ENCODE peak calls at places on chromosomes 7 and 10, in ten cellular contexts. G, H, A, E, I, J, C, K, D and Q are unnamed samples.

GRCh38 chr7:74598558-74598957 is 59.0 kb upstream of the GTF2I start:
- DNase-seq in E (no peak), H (no peak), A (no peak), J (no peak), C (no peak), K (no peak), D (no peak), I (no peak), G (no peak), Q (no peak)

GRCh38 chr10:23742368-23742767 is 303.5 kb downstream of the OTUD1 start:
- DNase-seq in D (no peak), K (no peak), C (no peak), E (no peak), G (no peak), A (peak), I (no peak), J (no peak), H (no peak), Q (no peak)

GRCh38 chr10:89342219-89342966 is 14.6 kb downstream of the IFIT3 start:
- DNase-seq in E (no peak), G (no peak), H (peak), K (peak), A (no peak), J (no peak), I (no peak), D (no peak), C (peak), Q (peak)

GRCh38 chr7:25850730-25851129 is 301.3 kb upstream of the NFE2L3 start:
- DNase-seq in H (no peak), K (no peak), A (no peak), G (no peak), D (no peak), J (no peak), I (no peak), C (no peak), E (no peak), Q (no peak)

GRCh38 chr10:61302124-61302523 is 151.1 kb downstream of the TMEM26 start:
- DNase-seq in C (no peak), A (no peak), D (no peak), J (no peak), H (no peak), E (no peak), G (no peak), K (no peak), I (no peak), Q (no peak)

GRCh38 chr10:44310762-44311562 is 73.9 kb downstream of the CXCL12 start:
- DNase-seq in K (peak), I (no peak), E (peak), A (peak), D (peak), C (peak), G (peak), J (peak), H (peak), Q (peak)

GRCh38 chr7:47804767-47805545 is 143.3 kb downstream of the PKD1L1 start:
- DNase-seq in G (no peak), K (no peak), A (no peak), C (no peak), D (no peak), J (no peak), E (no peak), H (no peak), I (no peak), Q (no peak)

GRCh38 chr7:112063974-112064373 is 142.2 kb downstream of the DOCK4 start:
- DNase-seq in E (no peak), C (no peak), K (no peak), H (no peak), J (no peak), I (no peak), A (no peak), G (no peak), D (no peak), Q (no peak)

GRCh38 chr7:69664433-69664832 is 66.2 kb downstream of the AUTS2 start:
- DNase-seq in H (no peak), A (no peak), I (no peak), D (no peak), C (no peak), E (no peak), K (no peak), J (no peak), G (no peak), Q (no peak)

GRCh38 chr10:69141304-69141703 is 17.3 kb downstream of the VPS26A start:
- DNase-seq in K (no peak), A (no peak), D (no peak), I (no peak), C (no peak), E (no peak), G (no peak), J (no peak), H (no peak), Q (no peak)

GRCh38 chr7:93316730-93317129 is 84.6 kb downstream of the VPS50 start:
- DNase-seq in E (no peak), A (no peak), K (no peak), I (no peak), J (no peak), C (no peak), G (no peak), D (no peak), H (no peak), Q (no peak)

GRCh38 chr10:91799580-91799975 is 1.4 kb downstream of the TNKS2 start:
- DNase-seq in E (no peak), A (no peak), K (no peak), C (no peak), J (no peak), G (no peak), D (no peak), H (peak), I (no peak), Q (no peak)

GRCh38 chr10:28879875-28880381 is 202.6 kb downstream of the BAMBI start:
- DNase-seq in K (peak), A (no peak), J (no peak), G (no peak), E (peak), D (no peak), H (no peak), C (peak), I (no peak), Q (peak)

GRCh38 chr10:21516270-21517131 is 9.0 kb downstream of the SKIDA1 start:
- DNase-seq in K (peak), E (peak), J (no peak), I (no peak), H (peak), A (peak), D (peak), C (peak), G (no peak), Q (peak)

GRCh38 chr10:58662314-58662713 is 149.6 kb downstream of the BICC1 start:
- DNase-seq in A (no peak), K (no peak), J (no peak), G (no peak), E (no peak), I (no peak), D (no peak), H (peak), C (no peak), Q (no peak)

GRCh38 chr10:58453098-58453497 is 59.6 kb upstream of the BICC1 start:
- DNase-seq in H (no peak), J (no peak), G (no peak), K (no peak), A (no peak), C (no peak), I (no peak), E (no peak), D (peak), Q (no peak)

GRCh38 chr10:113153493-113154127 is 203.6 kb downstream of the TCF7L2 start:
- DNase-seq in C (no peak), I (no peak), J (no peak), K (no peak), H (no peak), A (no peak), G (no peak), E (no peak), D (no peak), Q (peak)

GRCh38 chr7:15248514-15248913 is 313.3 kb downstream of the AGMO start:
- DNase-seq in G (no peak), H (no peak), E (no peak), C (no peak), J (no peak), A (no peak), K (no peak), I (no peak), D (no peak), Q (no peak)

GRCh38 chr7:47253650-47254080 is 328.2 kb downstream of the TNS3 start:
- DNase-seq in C (peak), J (no peak), E (peak), H (peak), G (no peak), A (no peak), I (no peak), K (peak), D (no peak), Q (peak)

GRCh38 chr7:29806793-29807178 is 478 bp downstream of the WIPF3 start:
- DNase-seq in K (no peak), I (no peak), G (no peak), H (no peak), D (no peak), E (no peak), C (no peak), A (no peak), J (no peak), Q (no peak)

GRCh38 chr7:142539901-142540300 is 209.4 kb upstream of the PRSS1 start:
- DNase-seq in D (no peak), I (no peak), E (no peak), A (no peak), G (no peak), H (no peak), C (no peak), J (no peak), K (no peak), Q (no peak)

GRCh38 chr10:88499569-88500470 is 83.3 kb downstream of the RNLS start:
- DNase-seq in J (no peak), C (no peak), D (no peak), I (no peak), A (no peak), H (no peak), E (peak), G (no peak), K (peak), Q (no peak)

GRCh38 chr7:25389489-25390106 is 161.3 kb upstream of the NPVF start:
- DNase-seq in E (no peak), G (no peak), A (peak), H (peak), K (no peak), I (peak), J (no peak), D (peak), C (no peak), Q (no peak)

GRCh38 chr10:95346715-95347401 is 56.1 kb upstream of the PDLIM1 start:
- DNase-seq in C (no peak), E (no peak), J (no peak), I (no peak), G (no peak), D (no peak), K (no peak), A (no peak), H (peak), Q (no peak)

GRCh38 chr10:122561212-122561611 is 658 bp downstream of the DMBT1 start:
- DNase-seq in G (no peak), E (no peak), K (no peak), I (no peak), D (no peak), A (no peak), C (no peak), J (no peak), H (peak), Q (no peak)

GRCh38 chr7:158549176-158549833 is 38.3 kb downstream of the PTPRN2 start:
- DNase-seq in G (no peak), A (no peak), E (peak), H (no peak), I (no peak), J (no peak), C (peak), D (no peak), K (peak), Q (peak)

GRCh38 chr10:79274279-79275104 is 72.8 kb upstream of the PPIF start:
- DNase-seq in A (no peak), I (no peak), K (peak), E (peak), G (no peak), H (no peak), D (no peak), C (peak), J (no peak), Q (peak)

GRCh38 chr10:124998624-124999291 is 56.8 kb downstream of the ZRANB1 start:
- DNase-seq in I (no peak), D (no peak), C (peak), A (no peak), H (no peak), E (no peak), J (no peak), G (no peak), K (peak), Q (no peak)